ENCODE peak calls at places on chromosomes 7 and 10, in seven cellular contexts. E is K562, C is SK-N-SH, O is GM12892, A is GM12878, L is H1, B is HepG2. Q is an unnamed sample.

GRCh38 chr7:95630702-95631458 is 34.6 kb upstream of the PDK4 start:
- DNase-seq in C (no peak), E (no peak), A (no peak), B (no peak), O (no peak), L (no peak), Q (no peak)

GRCh38 chr10:43362191-43362839 is 9.1 kb upstream of the FXYD4 start:
- DNase-seq in L (peak), C (peak), B (no peak), E (no peak), O (peak), A (peak), Q (peak)

GRCh38 chr7:105024734-105025133 is 10.7 kb downstream of the KMT2E start:
- DNase-seq in E (no peak), B (peak), L (no peak), C (no peak), A (no peak), O (no peak), Q (no peak)

GRCh38 chr7:80806653-80807052 is 112.2 kb downstream of the SEMA3C start:
- DNase-seq in E (no peak), A (no peak), L (no peak), B (no peak), C (no peak), O (no peak), Q (no peak)

GRCh38 chr10:124911124-124912051 is 30.5 kb upstream of the ZRANB1 start:
- DNase-seq in E (peak), A (no peak), B (no peak), L (no peak), C (no peak), O (no peak), Q (no peak)

GRCh38 chr7:76333388-76334101 is 25.2 kb downstream of the YWHAG start:
- DNase-seq in E (no peak), A (no peak), O (no peak), B (no peak), L (no peak), C (no peak), Q (no peak)

GRCh38 chr7:121440857-121441503 is 44.9 kb upstream of the FAM3C start:
- DNase-seq in C (no peak), B (no peak), L (no peak), O (peak), A (no peak), E (no peak), Q (no peak)

GRCh38 chr7:91720255-91720937 is 160.1 kb downstream of the MTERF1 start:
- DNase-seq in A (no peak), C (no peak), L (no peak), E (no peak), O (no peak), B (no peak), Q (no peak)

GRCh38 chr7:38367301-38367700 is 93.9 kb upstream of the TARP start:
- DNase-seq in L (no peak), O (no peak), A (peak), E (no peak), C (no peak), B (no peak), Q (no peak)

GRCh38 chr7:17369686-17370426 is 71.4 kb downstream of the AHR start:
- DNase-seq in O (no peak), A (no peak), B (peak), E (no peak), L (no peak), C (no peak), Q (no peak)

GRCh38 chr7:128827971-128828711 is 2.1 kb upstream of the FLNC start:
- DNase-seq in O (no peak), B (peak), C (no peak), E (no peak), L (no peak), A (no peak), Q (no peak)

GRCh38 chr10:49595713-49596492 is 14.2 kb upstream of the SLC18A3 start:
- DNase-seq in O (no peak), A (no peak), E (no peak), L (peak), C (no peak), B (no peak), Q (no peak)

GRCh38 chr7:47744883-47745282 is 163.0 kb upstream of the TNS3 start:
- DNase-seq in O (no peak), B (no peak), E (no peak), C (no peak), L (peak), A (no peak), Q (no peak)

GRCh38 chr10:110634527-110635209 is 9.5 kb upstream of the RBM20 start:
- DNase-seq in A (no peak), L (no peak), C (peak), E (no peak), O (no peak), B (no peak), Q (no peak)

GRCh38 chr7:44056681-44057080 is 8.7 kb downstream of the PGAM2 start:
- DNase-seq in A (no peak), E (no peak), B (no peak), O (no peak), C (no peak), L (no peak), Q (no peak)

GRCh38 chr10:70085975-70086613 is 33.4 kb downstream of the MACROH2A2 start:
- DNase-seq in B (peak), E (no peak), L (no peak), C (no peak), O (no peak), A (no peak), Q (no peak)

GRCh38 chr10:130804778-130805634 is 506.5 kb downstream of the TCERG1L start:
- DNase-seq in E (no peak), L (no peak), C (peak), O (no peak), A (no peak), B (no peak), Q (no peak)

GRCh38 chr7:28990200-28990960 is 32.2 kb upstream of the TRIL start:
- DNase-seq in E (no peak), L (no peak), C (peak), A (no peak), O (no peak), B (no peak), Q (no peak)

GRCh38 chr10:43278216-43278615 is 11.4 kb upstream of the RASGEF1A start:
- DNase-seq in B (no peak), L (no peak), O (no peak), E (no peak), C (no peak), A (no peak), Q (no peak)

GRCh38 chr10:26714816-26715487 is 17.5 kb downstream of the PDSS1 start:
- DNase-seq in L (no peak), B (peak), A (no peak), C (no peak), O (no peak), E (no peak), Q (no peak)

GRCh38 chr10:120982507-120982906 is 131.3 kb downstream of the WDR11 start:
- DNase-seq in C (no peak), L (no peak), B (no peak), O (no peak), E (no peak), A (no peak), Q (no peak)

GRCh38 chr10:92410501-92410900 is 119.5 kb downstream of the MARCHF5 start:
- DNase-seq in C (no peak), L (no peak), A (no peak), E (no peak), O (no peak), B (no peak), Q (no peak)

GRCh38 chr10:92408017-92408361 is 117.0 kb downstream of the MARCHF5 start:
- DNase-seq in O (no peak), C (no peak), A (no peak), L (no peak), B (no peak), E (no peak), Q (no peak)

GRCh38 chr10:92411406-92411805 is 120.4 kb downstream of the MARCHF5 start:
- DNase-seq in B (no peak), C (no peak), E (no peak), L (no peak), O (no peak), A (no peak), Q (no peak)

GRCh38 chr10:92413519-92413918 is 122.6 kb downstream of the MARCHF5 start:
- DNase-seq in A (no peak), C (no peak), B (no peak), L (no peak), E (no peak), O (no peak), Q (no peak)

GRCh38 chr10:92413011-92413410 is 122.0 kb downstream of the MARCHF5 start:
- DNase-seq in C (no peak), O (no peak), B (no peak), E (no peak), L (no peak), A (no peak), Q (no peak)
- TF ChIP-seq TAF1 in C (no peak), O (no peak), B (no peak), E (no peak), L (no peak), A (no peak), Q (no peak)

GRCh38 chr7:140640727-140641531 is at the start of gene DENND2A:
- DNase-seq in L (peak), O (peak), A (no peak), C (peak), E (peak), B (no peak), Q (peak)
- TF ChIP-seq POLR2AphosphoS5 in L (no peak), O (no peak), A (no peak), C (no peak), E (no peak), B (no peak), Q (no peak)

DNA sequence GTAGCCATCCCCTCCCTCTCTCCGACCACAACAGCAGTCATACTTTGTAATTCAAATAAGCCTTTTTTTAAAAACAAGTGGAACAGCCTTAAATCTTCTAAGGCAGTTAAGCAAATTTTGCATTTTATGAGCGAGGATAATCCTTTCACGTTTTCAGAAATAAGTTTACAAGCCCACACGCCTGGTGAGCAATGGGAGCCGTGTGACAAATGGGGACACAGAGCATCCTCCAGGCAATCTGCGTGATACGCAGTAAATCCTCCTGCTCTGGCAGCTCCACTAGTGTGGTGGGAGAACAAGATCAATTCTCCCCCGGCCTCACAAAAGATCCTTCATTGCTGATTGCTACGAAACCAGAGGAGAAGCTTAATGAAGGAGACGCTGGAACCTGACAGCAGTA is 104.1 kb upstream of the CDCA7L start:
- DNase-seq in A (no peak), O (no peak), L (no peak), B (no peak), E (no peak), C (no peak), Q (no peak)
- TF ChIP-seq TAF1 in A (no peak), O (no peak), L (no peak), B (no peak), E (no peak), C (no peak), Q (no peak)

GRCh38 chr7:159197066-159197975 is 52.7 kb upstream of the VIPR2 start:
- DNase-seq in B (no peak), L (no peak), O (no peak), A (peak), E (peak), C (no peak), Q (peak)
- TF ChIP-seq POLR2AphosphoS5 in B (no peak), L (no peak), O (no peak), A (no peak), E (peak), C (no peak), Q (no peak)

GRCh38 chr7:5266148-5267028 is 16.4 kb upstream of the SLC29A4 start:
- DNase-seq in E (peak), C (peak), B (no peak), A (no peak), L (no peak), O (no peak), Q (no peak)
- TF ChIP-seq TAF1 in E (no peak), C (no peak), B (no peak), A (no peak), L (no peak), O (no peak), Q (no peak)

GRCh38 chr10:6171891-6172354 is 30.8 kb upstream of the PFKFB3 start:
- DNase-seq in E (no peak), B (no peak), A (peak), L (no peak), O (no peak), C (no peak), Q (no peak)
- TF ChIP-seq POLR2AphosphoS5 in E (no peak), B (no peak), A (no peak), L (no peak), O (no peak), C (no peak), Q (no peak)